ENCODE peak calls at places on chromosomes 16 and 17, in ten cellular contexts. One of them, this sample, is unnamed.

GRCh38 chr16:10558305-10558704 is 22.1 kb downstream of the EMP2 start:
- DNase-seq in GM18507: no peak
- DNase-seq in iris pigment epithelial cell: no peak
- DNase-seq in activated CD4-positive, CD25-positive, alpha-beta regulatory T cell: no peak
- DNase-seq in progenitor cell of endocrine pancreas: no peak
- DNase-seq in kidney tubule cell: no peak
- DNase-seq in heart right ventricle: no peak
- DNase-seq in effector memory CD4-positive, alpha-beta T cell: no peak
- DNase-seq in AG10803: peak
- DNase-seq in NB4: no peak
- DNase-seq in this sample: no peak

GRCh38 chr17:66830451-66830850 is 4.5 kb upstream of the CACNG5 start:
- DNase-seq in heart right ventricle: no peak
- DNase-seq in GM18507: no peak
- DNase-seq in activated CD4-positive, CD25-positive, alpha-beta regulatory T cell: no peak
- DNase-seq in iris pigment epithelial cell: no peak
- DNase-seq in effector memory CD4-positive, alpha-beta T cell: no peak
- DNase-seq in kidney tubule cell: no peak
- DNase-seq in AG10803: no peak
- DNase-seq in NB4: no peak
- DNase-seq in progenitor cell of endocrine pancreas: no peak
- DNase-seq in this sample: no peak

GRCh38 chr17:78683031-78683961 is 98.8 kb downstream of the CYTH1 start:
- DNase-seq in activated CD4-positive, CD25-positive, alpha-beta regulatory T cell: no peak
- DNase-seq in GM18507: no peak
- DNase-seq in kidney tubule cell: no peak
- DNase-seq in heart right ventricle: no peak
- DNase-seq in progenitor cell of endocrine pancreas: no peak
- DNase-seq in NB4: no peak
- DNase-seq in iris pigment epithelial cell: no peak
- DNase-seq in effector memory CD4-positive, alpha-beta T cell: no peak
- DNase-seq in AG10803: no peak
- DNase-seq in this sample: no peak

GRCh38 chr17:43448720-43449469 is 34.9 kb upstream of the DHX8 start:
- DNase-seq in progenitor cell of endocrine pancreas: no peak
- DNase-seq in NB4: no peak
- DNase-seq in AG10803: no peak
- DNase-seq in iris pigment epithelial cell: no peak
- DNase-seq in kidney tubule cell: no peak
- DNase-seq in GM18507: no peak
- DNase-seq in heart right ventricle: no peak
- DNase-seq in effector memory CD4-positive, alpha-beta T cell: no peak
- DNase-seq in activated CD4-positive, CD25-positive, alpha-beta regulatory T cell: no peak
- DNase-seq in this sample: no peak

GRCh38 chr16:81873843-81874752 is 95.0 kb downstream of the PLCG2 start:
- DNase-seq in progenitor cell of endocrine pancreas: peak
- DNase-seq in iris pigment epithelial cell: peak
- DNase-seq in heart right ventricle: peak
- DNase-seq in activated CD4-positive, CD25-positive, alpha-beta regulatory T cell: no peak
- DNase-seq in effector memory CD4-positive, alpha-beta T cell: no peak
- DNase-seq in GM18507: peak
- DNase-seq in kidney tubule cell: peak
- DNase-seq in AG10803: peak
- DNase-seq in NB4: peak
- DNase-seq in this sample: peak

GRCh38 chr16:58658796-58659211 is 25.8 kb downstream of the SLC38A7 start:
- DNase-seq in activated CD4-positive, CD25-positive, alpha-beta regulatory T cell: no peak
- DNase-seq in kidney tubule cell: no peak
- DNase-seq in effector memory CD4-positive, alpha-beta T cell: no peak
- DNase-seq in progenitor cell of endocrine pancreas: no peak
- DNase-seq in AG10803: peak
- DNase-seq in iris pigment epithelial cell: peak
- DNase-seq in NB4: peak
- DNase-seq in GM18507: no peak
- DNase-seq in heart right ventricle: no peak
- DNase-seq in this sample: peak

GRCh38 chr16:27973678-27974077 is 89.8 kb downstream of the GSG1L start:
- DNase-seq in activated CD4-positive, CD25-positive, alpha-beta regulatory T cell: no peak
- DNase-seq in heart right ventricle: no peak
- DNase-seq in AG10803: no peak
- DNase-seq in iris pigment epithelial cell: no peak
- DNase-seq in kidney tubule cell: no peak
- DNase-seq in NB4: peak
- DNase-seq in effector memory CD4-positive, alpha-beta T cell: no peak
- DNase-seq in GM18507: no peak
- DNase-seq in progenitor cell of endocrine pancreas: no peak
- DNase-seq in this sample: no peak

GRCh38 chr16:83134638-83135037 is 507.9 kb downstream of the CDH13 start:
- DNase-seq in AG10803: no peak
- DNase-seq in progenitor cell of endocrine pancreas: no peak
- DNase-seq in GM18507: no peak
- DNase-seq in effector memory CD4-positive, alpha-beta T cell: no peak
- DNase-seq in kidney tubule cell: no peak
- DNase-seq in activated CD4-positive, CD25-positive, alpha-beta regulatory T cell: no peak
- DNase-seq in heart right ventricle: no peak
- DNase-seq in NB4: no peak
- DNase-seq in iris pigment epithelial cell: no peak
- DNase-seq in this sample: no peak

GRCh38 chr16:52547001-52547833 is at the start of gene TOX3:
- DNase-seq in activated CD4-positive, CD25-positive, alpha-beta regulatory T cell: no peak
- DNase-seq in effector memory CD4-positive, alpha-beta T cell: no peak
- DNase-seq in heart right ventricle: peak
- DNase-seq in progenitor cell of endocrine pancreas: peak
- DNase-seq in NB4: no peak
- DNase-seq in AG10803: no peak
- DNase-seq in GM18507: no peak
- DNase-seq in kidney tubule cell: peak
- DNase-seq in iris pigment epithelial cell: no peak
- DNase-seq in this sample: no peak

GRCh38 chr17:51016099-51016498 is 104.6 kb downstream of the SPAG9 start:
- DNase-seq in kidney tubule cell: no peak
- DNase-seq in effector memory CD4-positive, alpha-beta T cell: no peak
- DNase-seq in activated CD4-positive, CD25-positive, alpha-beta regulatory T cell: no peak
- DNase-seq in AG10803: peak
- DNase-seq in heart right ventricle: no peak
- DNase-seq in NB4: no peak
- DNase-seq in iris pigment epithelial cell: no peak
- DNase-seq in progenitor cell of endocrine pancreas: no peak
- DNase-seq in GM18507: no peak
- DNase-seq in this sample: no peak

GRCh38 chr17:9204026-9204425 is 182.7 kb downstream of the NTN1 start:
- DNase-seq in kidney tubule cell: no peak
- DNase-seq in heart right ventricle: no peak
- DNase-seq in progenitor cell of endocrine pancreas: no peak
- DNase-seq in activated CD4-positive, CD25-positive, alpha-beta regulatory T cell: no peak
- DNase-seq in NB4: no peak
- DNase-seq in AG10803: no peak
- DNase-seq in iris pigment epithelial cell: no peak
- DNase-seq in GM18507: no peak
- DNase-seq in effector memory CD4-positive, alpha-beta T cell: no peak
- DNase-seq in this sample: no peak

GRCh38 chr17:283911-284675 is 68.5 kb downstream of the RPH3AL start:
- DNase-seq in AG10803: no peak
- DNase-seq in effector memory CD4-positive, alpha-beta T cell: no peak
- DNase-seq in heart right ventricle: no peak
- DNase-seq in NB4: no peak
- DNase-seq in progenitor cell of endocrine pancreas: no peak
- DNase-seq in activated CD4-positive, CD25-positive, alpha-beta regulatory T cell: no peak
- DNase-seq in GM18507: no peak
- DNase-seq in iris pigment epithelial cell: no peak
- DNase-seq in kidney tubule cell: no peak
- DNase-seq in this sample: no peak

GRCh38 chr16:12398029-12398735 is 405.5 kb downstream of the CPPED1 start:
- DNase-seq in effector memory CD4-positive, alpha-beta T cell: no peak
- DNase-seq in GM18507: no peak
- DNase-seq in AG10803: no peak
- DNase-seq in kidney tubule cell: no peak
- DNase-seq in heart right ventricle: no peak
- DNase-seq in iris pigment epithelial cell: no peak
- DNase-seq in progenitor cell of endocrine pancreas: no peak
- DNase-seq in activated CD4-positive, CD25-positive, alpha-beta regulatory T cell: no peak
- DNase-seq in NB4: no peak
- DNase-seq in this sample: no peak

GRCh38 chr16:51440096-51440495 is 289.0 kb upstream of the SALL1 start:
- DNase-seq in NB4: no peak
- DNase-seq in activated CD4-positive, CD25-positive, alpha-beta regulatory T cell: no peak
- DNase-seq in iris pigment epithelial cell: no peak
- DNase-seq in GM18507: no peak
- DNase-seq in progenitor cell of endocrine pancreas: no peak
- DNase-seq in heart right ventricle: no peak
- DNase-seq in kidney tubule cell: no peak
- DNase-seq in AG10803: peak
- DNase-seq in effector memory CD4-positive, alpha-beta T cell: no peak
- DNase-seq in this sample: peak